ENCODE peak calls at places on chromosomes 6 and 20, in four cellular contexts. T, A, U and W are unnamed samples.

GRCh38 chr6:99471638-99472037 is 43.6 kb downstream of the USP45 start:
- DNase-seq in T (no peak), A (no peak), U (no peak), W (no peak)

GRCh38 chr20:4592316-4593148 is 129.2 kb upstream of the PRND start:
- DNase-seq in T (peak; percentile 83), A (no peak), U (peak; percentile 60), W (no peak)

GRCh38 chr6:13635948-13636658 is 21.0 kb downstream of the NOL7 start:
- DNase-seq in T (no peak), A (no peak), U (no peak), W (no peak)

GRCh38 chr6:52566201-52566600 is 10.7 kb downstream of the TRAM2 start:
- DNase-seq in T (no peak), A (no peak), U (no peak), W (no peak)

GRCh38 chr6:46221221-46221793 is 50.5 kb upstream of the ENPP5 start:
- DNase-seq in T (no peak), A (no peak), U (peak; percentile 28), W (peak; percentile 25)

GRCh38 chr6:14498748-14499147 is 381.2 kb downstream of the CD83 start:
- DNase-seq in T (no peak), A (no peak), U (no peak), W (no peak)

GRCh38 chr6:65637289-65638046 is 69.6 kb downstream of the EYS start:
- DNase-seq in T (no peak), A (no peak), U (no peak), W (no peak)

GRCh38 chr20:2746636-2747265 is 53.7 kb downstream of the CPXM1 start:
- DNase-seq in T (no peak), A (no peak), U (no peak), W (no peak)

GRCh38 chr6:131960371-131961133 is 9.4 kb upstream of the CCN2 start:
- DNase-seq in T (no peak), A (no peak), U (no peak), W (no peak)

GRCh38 chr6:44062771-44063560 is 64.3 kb downstream of the MRPL14 start:
- DNase-seq in T (peak; percentile 74), A (no peak), U (no peak), W (no peak)

GRCh38 chr6:38166411-38167240 is 347.1 kb downstream of the ZFAND3 start:
- DNase-seq in T (no peak), A (no peak), U (no peak), W (no peak)

GRCh38 chr20:11777861-11778570 is 139.7 kb upstream of the BTBD3 start:
- DNase-seq in T (no peak), A (no peak), U (peak; percentile 68), W (no peak)